ENCODE peak calls at places on chromosomes 6 and 20, in seven cellular contexts. R is endothelial cell of umbilical vein; X is skeletal muscle cell; Q is CD8-positive, alpha-beta memory T cell; N is astrocyte of the spinal cord; V is body of pancreas; D is cardiac fibroblast. S is an unnamed sample.
A peak's percentile ranks its signal among the peaks of the same experiment; 100 is the strongest.

GRCh38 chr6:141401168-141401567 is 731.6 kb upstream of the GJE1 start:
- DNase-seq in X (peak; percentile 61), N (peak; percentile 18), D (peak; percentile 7), V (no peak), Q (no peak), R (no peak), S (no peak)

GRCh38 chr6:17334265-17334664 is 53.1 kb downstream of the RBM24 start:
- DNase-seq in N (peak; percentile 3), R (no peak), D (peak; percentile 35), V (no peak), Q (no peak), X (no peak), S (no peak)

GRCh38 chr6:5994999-5995698 is 11.6 kb downstream of the NRN1 start:
- DNase-seq in X (no peak), D (no peak), Q (no peak), V (no peak), N (no peak), R (no peak), S (no peak)

GRCh38 chr20:43849496-43850197 is 65.0 kb upstream of the TOX2 start:
- DNase-seq in N (peak; percentile 58), D (peak; percentile 61), X (peak; percentile 37), Q (no peak), V (peak; percentile 10), R (peak; percentile 61), S (no peak)

GRCh38 chr6:43267619-43268347 is 24.5 kb downstream of the TTBK1 start:
- DNase-seq in V (peak; percentile 81), R (no peak), X (no peak), Q (no peak), D (no peak), N (no peak), S (no peak)

GRCh38 chr6:161922631-161923119 is 648.8 kb upstream of the AGPAT4 start:
- DNase-seq in V (peak; percentile 92), D (peak; percentile 51), N (peak; percentile 80), Q (no peak), R (peak; percentile 10), X (peak; percentile 60), S (peak; percentile 52)

GRCh38 chr6:47321582-47321981 is 11.9 kb upstream of the TNFRSF21 start:
- DNase-seq in D (no peak), X (no peak), R (no peak), V (no peak), Q (no peak), N (no peak), S (no peak)

GRCh38 chr20:23404196-23404595 is 17.1 kb downstream of the NAPB start:
- DNase-seq in Q (no peak), R (no peak), N (no peak), D (peak; percentile 67), X (no peak), V (no peak), S (no peak)

GRCh38 chr6:87944541-87944954 is 103.1 kb upstream of the SPACA1 start:
- DNase-seq in D (peak; percentile 66), R (no peak), X (no peak), Q (no peak), V (peak; percentile 67), N (peak; percentile 36), S (peak; percentile 95)

GRCh38 chr20:15296422-15296821 is 959.0 kb upstream of the FLRT3 start:
- DNase-seq in D (no peak), V (no peak), N (no peak), X (no peak), R (no peak), Q (no peak), S (no peak)

GRCh38 chr6:44456070-44456965 is 68.8 kb downstream of the CDC5L start:
- DNase-seq in N (peak; percentile 55), R (peak; percentile 63), Q (peak; percentile 20), V (peak; percentile 40), D (peak; percentile 78), X (no peak), S (peak; percentile 44)

GRCh38 chr6:101393291-101394251 is at the start of gene GRIK2:
- DNase-seq in N (peak; percentile 20), V (peak; percentile 43), R (peak; percentile 2), D (peak; percentile 33), Q (no peak), X (no peak), S (peak; percentile 72)

GRCh38 chr20:47843886-47844567 is 58.7 kb upstream of the SULF2 start:
- DNase-seq in R (no peak), X (no peak), N (no peak), Q (no peak), V (no peak), D (no peak), S (no peak)

GRCh38 chr6:37820713-37821069 is 1.2 kb downstream of the ZFAND3 start:
- DNase-seq in X (no peak), D (no peak), N (no peak), V (no peak), Q (no peak), R (no peak), S (no peak)

GRCh38 chr6:52929321-52930164 is 20.0 kb upstream of the GSTA3 start:
- DNase-seq in X (peak; percentile 86), N (peak; percentile 84), V (peak; percentile 51), R (peak; percentile 58), Q (no peak), D (peak; percentile 79), S (no peak)

GRCh38 chr20:20360464-20360863 is 7.4 kb upstream of the INSM1 start:
- DNase-seq in X (peak; percentile 27), N (peak; percentile 71), V (peak; percentile 64), Q (no peak), R (peak; percentile 69), D (peak; percentile 76), S (peak; percentile 50)

GRCh38 chr6:25179051-25179778 is 100.0 kb upstream of the CARMIL1 start:
- DNase-seq in N (peak; percentile 37), X (no peak), D (peak; percentile 78), Q (no peak), R (peak; percentile 84), V (no peak), S (no peak)

GRCh38 chr6:77457720-77458349 is 5.5 kb downstream of the HTR1B start:
- DNase-seq in R (peak; percentile 93), V (peak; percentile 80), N (peak; percentile 93), X (peak; percentile 89), D (peak; percentile 98), Q (no peak), S (peak; percentile 87)

GRCh38 chr6:155313602-155314091 is 637 bp downstream of the TFB1M start:
- DNase-seq in X (no peak), D (peak; percentile 39), Q (no peak), V (no peak), N (peak; percentile 10), R (no peak), S (no peak)

GRCh38 chr6:125598422-125598821 is 151.0 kb upstream of the HEY2 start:
- DNase-seq in X (peak; percentile 67), D (peak; percentile 94), R (no peak), Q (no peak), N (peak; percentile 67), V (peak; percentile 40), S (peak; percentile 67)

GRCh38 chr20:34704177-34705007 is at the start of gene TP53INP2:
- DNase-seq in Q (peak; percentile 90), D (peak; percentile 90), N (peak; percentile 90), R (peak; percentile 81), X (peak; percentile 68), V (peak; percentile 97), S (peak; percentile 95)

DNA sequence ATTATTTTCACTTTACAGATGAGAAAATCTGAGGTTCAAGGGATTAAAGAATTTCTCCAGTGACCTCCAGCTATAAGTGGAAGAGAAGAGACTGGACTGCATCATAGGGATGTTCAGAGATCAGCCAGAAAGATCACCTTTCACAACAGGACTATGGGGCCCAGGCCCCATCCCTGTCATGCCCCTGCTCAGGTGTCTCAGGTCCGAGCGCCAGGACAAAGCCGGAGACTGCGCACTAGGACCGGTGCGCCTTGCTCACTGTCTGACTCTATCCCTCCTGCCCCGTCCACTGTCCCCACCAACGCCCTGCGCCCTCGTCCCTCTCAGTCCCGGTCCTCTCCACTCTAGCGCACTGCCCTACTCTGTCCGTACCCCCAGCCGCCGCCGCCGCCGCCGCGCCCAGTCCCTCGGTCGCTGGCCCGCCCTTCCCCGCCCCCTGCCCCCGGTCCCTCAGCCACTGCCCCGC is 548 bp upstream of the RAD21L1 start:
- DNase-seq in R (peak; percentile 48), N (no peak), V (no peak), Q (no peak), X (no peak), D (peak; percentile 8), S (peak; percentile 37)
- H3K4me3 ChIP-seq in R (peak overlapping the region; percentile 44), N (peak overlapping the region; percentile 43), V (no peak overlapping the region), Q (no peak overlapping the region), X (peak overlapping the region; percentile 51), D (peak overlapping the region; percentile 52), S (peak overlapping the region; percentile 67)

DNA sequence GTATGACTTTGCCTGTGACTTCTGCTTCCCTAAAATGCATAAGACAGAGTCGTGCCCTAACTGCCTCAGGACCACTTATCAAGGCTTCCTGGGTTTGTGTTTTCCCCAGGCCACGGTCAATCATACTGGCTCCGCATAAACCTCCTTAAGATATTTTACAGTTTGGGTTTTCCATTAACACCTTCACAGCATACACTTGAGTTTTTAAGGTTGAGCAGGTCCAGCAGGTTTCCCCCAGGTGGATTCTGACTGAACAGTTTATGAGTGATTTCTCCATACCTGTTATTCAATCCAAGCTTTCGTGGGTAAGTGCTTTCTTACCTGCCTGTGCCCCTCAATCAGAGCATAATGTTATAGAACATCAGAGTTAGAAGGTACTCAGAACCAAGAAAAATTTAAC is 39.3 kb downstream of the NINL start:
- DNase-seq in D (no peak), Q (no peak), N (no peak), V (no peak), R (no peak), X (no peak), S (no peak)
- H3K4me3 ChIP-seq in D (no peak overlapping the region), Q (no peak overlapping the region), N (no peak overlapping the region), V (no peak overlapping the region), R (no peak overlapping the region), X (no peak overlapping the region), S (no peak overlapping the region)

DNA sequence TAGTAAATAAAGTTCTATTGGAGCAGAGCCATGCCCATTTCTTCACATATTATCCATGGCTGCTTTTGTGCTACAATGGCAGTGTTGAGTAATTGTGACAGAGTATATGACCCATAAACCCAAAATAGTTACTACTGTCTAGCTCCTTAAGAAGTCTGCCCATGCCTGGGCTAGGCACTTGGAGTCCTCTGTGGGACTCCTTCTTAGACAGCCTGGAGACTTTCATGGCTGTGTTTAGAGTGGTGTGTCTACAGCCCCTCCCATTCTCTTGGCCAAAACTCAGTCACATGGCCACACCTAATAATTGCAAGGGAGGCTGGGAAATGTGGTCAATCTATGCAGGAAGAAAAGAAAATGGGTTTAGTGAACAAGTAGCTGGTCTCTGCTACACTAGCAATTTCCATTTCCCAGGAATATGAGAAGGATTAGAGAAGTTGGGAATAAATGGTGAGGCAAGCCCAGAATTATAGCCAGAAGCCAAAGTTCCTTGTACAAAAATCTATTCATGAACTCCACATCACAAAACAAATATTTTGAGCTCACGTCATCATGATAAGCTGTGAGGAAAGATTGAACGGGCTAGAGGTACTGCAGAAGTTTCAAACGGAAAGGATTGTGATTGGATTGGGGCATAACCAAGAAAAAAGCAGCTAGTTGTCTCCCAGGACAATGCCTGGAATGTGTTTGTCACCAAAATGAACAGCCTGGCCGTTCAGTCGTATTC is 251.8 kb upstream of the PLN start:
- DNase-seq in N (no peak), R (no peak), D (no peak), V (no peak), X (no peak), Q (no peak), S (no peak)
- H3K4me3 ChIP-seq in N (no peak overlapping the region), R (no peak overlapping the region), D (no peak overlapping the region), V (no peak overlapping the region), X (no peak overlapping the region), Q (no peak overlapping the region), S (no peak overlapping the region)

DNA sequence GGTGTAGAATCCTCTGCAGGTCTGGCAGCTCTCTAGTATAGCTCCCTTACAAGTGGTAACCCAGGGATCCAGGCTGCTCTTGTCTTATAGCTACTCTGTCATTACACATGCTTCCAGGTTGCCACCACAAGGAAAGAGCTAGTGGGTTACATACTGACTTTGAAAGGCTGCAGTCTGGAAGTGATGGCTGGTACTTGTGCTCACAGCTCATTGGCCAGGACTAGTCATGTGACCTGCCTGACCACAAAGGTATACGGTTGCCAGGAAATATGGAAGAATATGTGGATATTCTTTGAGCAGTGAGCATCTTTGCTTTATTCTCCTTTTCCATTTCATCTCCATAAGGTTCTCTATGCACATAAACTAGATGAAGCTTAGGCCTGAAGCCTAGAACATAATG is 46.0 kb downstream of the RREB1 start:
- DNase-seq in N (no peak), V (no peak), X (no peak), Q (no peak), R (no peak), D (no peak), S (no peak)
- H3K4me3 ChIP-seq in N (no peak overlapping the region), V (no peak overlapping the region), X (no peak overlapping the region), Q (no peak overlapping the region), R (no peak overlapping the region), D (no peak overlapping the region), S (no peak overlapping the region)

S was measured in right cardiac atrium.